ENCODE peak calls at places on chromosome 14, in four cellular contexts. C is T47D; N is stimulated activated CD4-positive, alpha-beta T cell treated with anti-CD3 and anti-CD28 coated beads, TNF-alpha, amount 100 ng/mL, for 48 hours; Q is EH. A is an unnamed sample.
A peak's percentile ranks its signal among the peaks of the same experiment; 100 is the strongest.

GRCh38 chr14:24834951-24835350 is 201.0 kb upstream of the GZMB start:
- DNase-seq in C (no peak), N (no peak), Q (no peak), A (no peak)

GRCh38 chr14:96351986-96352385 is 11.2 kb downstream of the ATG2B start:
- DNase-seq in Q (peak; percentile 15), N (no peak), C (no peak), A (no peak)

GRCh38 chr14:59321184-59321952 is 132.9 kb downstream of the DAAM1 start:
- DNase-seq in N (no peak), Q (peak; percentile 79), C (no peak), A (no peak)

GRCh38 chr14:94237046-94237445 is 56.0 kb downstream of the SERPINA10 start:
- DNase-seq in C (no peak), Q (no peak), N (no peak), A (no peak)

GRCh38 chr14:61653507-61653906 is 41.8 kb upstream of the HIF1A start:
- DNase-seq in N (no peak), Q (peak; percentile 83), C (no peak), A (no peak)

GRCh38 chr14:69105326-69105725 is 47.6 kb downstream of the DCAF5 start:
- DNase-seq in C (no peak), N (no peak), Q (peak; percentile 58), A (no peak)

GRCh38 chr14:33686218-33686617 is 264.7 kb downstream of the EGLN3 start:
- DNase-seq in Q (peak; percentile 94), N (no peak), C (no peak), A (no peak)

GRCh38 chr14:95521001-95521400 is 4.6 kb upstream of the SYNE3 start:
- DNase-seq in C (no peak), Q (no peak), N (no peak), A (no peak)

GRCh38 chr14:106631886-106632285 is 1105.5 kb downstream of the TMEM121 start:
- DNase-seq in Q (no peak), C (no peak), N (no peak), A (no peak)

GRCh38 chr14:104870368-104871144 is 5.5 kb downstream of the CEP170B start:
- DNase-seq in Q (peak; percentile 13), C (no peak), N (peak; percentile 44), A (peak; percentile 19)

GRCh38 chr14:20503905-20504304 is 1.4 kb upstream of the RNASE10 start:
- DNase-seq in Q (no peak), C (no peak), N (no peak), A (no peak)

GRCh38 chr14:90140956-90141316 is 79.1 kb downstream of the KCNK13 start:
- DNase-seq in C (no peak), N (no peak), Q (peak; percentile 75), A (no peak)

GRCh38 chr14:88825078-88825458 is 617 bp downstream of the TTC8 start:
- DNase-seq in Q (peak; percentile 20), N (no peak), C (peak; percentile 18), A (no peak)

GRCh38 chr14:22200977-22201605 is 387.9 kb downstream of the DAD1 start:
- DNase-seq in Q (peak; percentile 53), C (peak; percentile 11), N (no peak), A (no peak)

GRCh38 chr14:68862954-68863594 is 70.2 kb upstream of the ZFP36L1 start:
- DNase-seq in C (peak; percentile 84), N (peak; percentile 64), Q (peak; percentile 86), A (no peak)

GRCh38 chr14:103395245-103395644 is 10.0 kb downstream of the MARK3 start:
- DNase-seq in C (no peak), N (no peak), Q (peak; percentile 78), A (peak; percentile 17)

GRCh38 chr14:69937367-69937777 is 58.2 kb downstream of the SMOC1 start:
- DNase-seq in Q (no peak), N (no peak), C (no peak), A (no peak)

GRCh38 chr14:104116544-104117340 is 21.6 kb upstream of the KIF26A start:
- DNase-seq in N (no peak), Q (no peak), C (peak; percentile 92), A (no peak)

GRCh38 chr14:105042813-105043212 is 21.9 kb upstream of the CDCA4 start:
- DNase-seq in C (no peak), Q (no peak), N (no peak), A (no peak)

A was measured in GM06990.